ENCODE peak calls at places on chromosomes 11 and 22, in five cellular contexts. X is left lung, R is sigmoid colon, F is mammary epithelial cell, I is K562. L is an unnamed sample.

GRCh38 chr11:57493507-57494503 is 21.7 kb downstream of the SLC43A1 start:
- DNase-seq in X (peak; percentile 89), R (peak; percentile 81), F (peak; percentile 51), I (peak; percentile 76), L (peak; percentile 85)

GRCh38 chr11:113681711-113682410 is 24.2 kb downstream of the TMPRSS5 start:
- DNase-seq in X (no peak), R (no peak), F (no peak), I (peak; percentile 65), L (no peak)

GRCh38 chr11:60370811-60371297 is 7.5 kb upstream of the MS4A7 start:
- DNase-seq in X (no peak), R (no peak), F (peak; percentile 6), I (no peak), L (no peak)

GRCh38 chr11:108891909-108892511 is 227.1 kb downstream of the DDX10 start:
- DNase-seq in X (no peak), R (no peak), F (no peak), I (no peak), L (no peak)

GRCh38 chr22:23193882-23194281 is 13.6 kb downstream of the BCR start:
- DNase-seq in X (no peak), R (no peak), F (no peak), I (no peak), L (no peak)

GRCh38 chr11:114233755-114234154 is 62.4 kb upstream of the NNMT start:
- DNase-seq in X (no peak), R (no peak), F (no peak), I (no peak), L (no peak)

GRCh38 chr11:121352301-121352891 is 59.8 kb downstream of the SC5D start:
- DNase-seq in X (no peak), R (no peak), F (no peak), I (no peak), L (no peak)

GRCh38 chr11:201936-202335 is 5.3 kb downstream of the BET1L start:
- DNase-seq in X (no peak), R (no peak), F (no peak), I (no peak), L (no peak)

GRCh38 chr11:78737891-78738290 is 163.2 kb upstream of the NARS2 start:
- DNase-seq in X (no peak), R (no peak), F (no peak), I (no peak), L (no peak)

GRCh38 chr11:120031156-120031555 is 106.8 kb downstream of the TRIM29 start:
- DNase-seq in X (no peak), R (no peak), F (no peak), I (no peak), L (no peak)

GRCh38 chr11:10524471-10524870 is 16.5 kb downstream of the RNF141 start:
- DNase-seq in X (no peak), R (no peak), F (no peak), I (no peak), L (no peak)

GRCh38 chr11:61028135-61028729 is 56.8 kb downstream of the CD6 start:
- DNase-seq in X (no peak), R (peak; percentile 51), F (no peak), I (no peak), L (no peak)

GRCh38 chr22:32617271-32617670 is 142.7 kb downstream of the FBXO7 start:
- DNase-seq in X (no peak), R (no peak), F (no peak), I (no peak), L (no peak)

GRCh38 chr11:103987631-103988594 is 48.5 kb upstream of the DDI1 start:
- DNase-seq in X (no peak), R (no peak), F (no peak), I (no peak), L (no peak)

GRCh38 chr11:83004855-83005556 is 66.7 kb downstream of the RAB30 start:
- DNase-seq in X (no peak), R (no peak), F (peak; percentile 27), I (no peak), L (no peak)

GRCh38 chr11:117316197-117316961 is at the start of gene BACE1:
- DNase-seq in X (no peak), R (peak; percentile 92), F (peak; percentile 77), I (no peak), L (peak; percentile 88)

GRCh38 chr11:133895551-133895950 is 50.2 kb upstream of the SPATA19 start:
- DNase-seq in X (no peak), R (peak; percentile 34), F (no peak), I (no peak), L (no peak)

GRCh38 chr11:13316528-13316961 is 39.0 kb downstream of the BMAL1 start:
- DNase-seq in X (no peak), R (no peak), F (peak; percentile 78), I (no peak), L (peak; percentile 87)

GRCh38 chr11:111327908-111328624 is 29.7 kb downstream of the POU2AF3 start:
- DNase-seq in X (peak; percentile 82), R (peak; percentile 82), F (no peak), I (no peak), L (no peak)

GRCh38 chr11:31796523-31797226 is 14.4 kb downstream of the PAX6 start:
- DNase-seq in X (no peak), R (no peak), F (no peak), I (no peak), L (no peak)

GRCh38 chr11:134036484-134037092 is 32.3 kb upstream of the JAM3 start:
- DNase-seq in X (no peak), R (no peak), F (no peak), I (no peak), L (no peak)

GRCh38 chr22:50560034-50560433 is 2.7 kb downstream of the SYCE3 start:
- DNase-seq in X (no peak), R (no peak), F (peak; percentile 21), I (no peak), L (peak; percentile 8)

GRCh38 chr11:2987881-2988280 is 4.2 kb downstream of the NAP1L4 start:
- DNase-seq in X (no peak), R (no peak), F (no peak), I (no peak), L (no peak)

GRCh38 chr22:26949193-26949592 is 291.8 kb downstream of the MIAT start:
- DNase-seq in X (no peak), R (no peak), F (peak; percentile 11), I (no peak), L (peak; percentile 76)

GRCh38 chr11:14611939-14612338 is 31.7 kb upstream of the PDE3B start:
- DNase-seq in X (no peak), R (no peak), F (no peak), I (no peak), L (no peak)

GRCh38 chr11:3808846-3809623 is 675 bp downstream of the PGAP2 start:
- DNase-seq in X (no peak), R (no peak), F (peak; percentile 70), I (peak; percentile 79), L (peak; percentile 1)

GRCh38 chr11:119605137-119605675 is 123.8 kb downstream of the NECTIN1 start:
- DNase-seq in X (no peak), R (no peak), F (no peak), I (no peak), L (no peak)

GRCh38 chr11:1336836-1337646 is 27.6 kb upstream of the TOLLIP start:
- DNase-seq in X (peak; percentile 92), R (peak; percentile 84), F (no peak), I (peak; percentile 9), L (peak; percentile 75)

GRCh38 chr11:111329306-111330204 is 31.2 kb downstream of the POU2AF3 start:
- DNase-seq in X (no peak), R (peak; percentile 81), F (no peak), I (no peak), L (peak; percentile 78)

GRCh38 chr11:17458268-17458667 is 18.4 kb downstream of the ABCC8 start:
- DNase-seq in X (no peak), R (no peak), F (no peak), I (no peak), L (no peak)

GRCh38 chr11:77101043-77101537 is 1.6 kb upstream of the OMP start:
- DNase-seq in X (no peak), R (no peak), F (peak; percentile 23), I (peak; percentile 67), L (no peak)

GRCh38 chr11:2750601-2751522 is 51.1 kb upstream of the KCNQ1OT1 start:
- DNase-seq in X (peak; percentile 47), R (peak; percentile 59), F (no peak), I (no peak), L (peak; percentile 74)

GRCh38 chr22:19407649-19408606 is 23.6 kb downstream of the HIRA start:
- DNase-seq in X (no peak), R (peak; percentile 65), F (no peak), I (peak; percentile 90), L (no peak)
- H3K4me1 ChIP-seq in X (no peaks in the 10 kb centered on the region), R (no peaks in the 10 kb centered on the region), F (no peaks in the 10 kb centered on the region), I (peaks cover 18% of the 10 kb centered on the region), L (no peaks in the 10 kb centered on the region)

GRCh38 chr22:45689195-45689594 is 17.6 kb downstream of the ATXN10 start:
- DNase-seq in X (no peak), R (no peak), F (no peak), I (no peak), L (no peak)
- H3K4me1 ChIP-seq in X (peaks cover 29% of the 10 kb centered on the region), R (no peaks in the 10 kb centered on the region), F (peaks cover 35% of the 10 kb centered on the region), I (no peaks in the 10 kb centered on the region), L (peaks cover 8% of the 10 kb centered on the region)

DNA sequence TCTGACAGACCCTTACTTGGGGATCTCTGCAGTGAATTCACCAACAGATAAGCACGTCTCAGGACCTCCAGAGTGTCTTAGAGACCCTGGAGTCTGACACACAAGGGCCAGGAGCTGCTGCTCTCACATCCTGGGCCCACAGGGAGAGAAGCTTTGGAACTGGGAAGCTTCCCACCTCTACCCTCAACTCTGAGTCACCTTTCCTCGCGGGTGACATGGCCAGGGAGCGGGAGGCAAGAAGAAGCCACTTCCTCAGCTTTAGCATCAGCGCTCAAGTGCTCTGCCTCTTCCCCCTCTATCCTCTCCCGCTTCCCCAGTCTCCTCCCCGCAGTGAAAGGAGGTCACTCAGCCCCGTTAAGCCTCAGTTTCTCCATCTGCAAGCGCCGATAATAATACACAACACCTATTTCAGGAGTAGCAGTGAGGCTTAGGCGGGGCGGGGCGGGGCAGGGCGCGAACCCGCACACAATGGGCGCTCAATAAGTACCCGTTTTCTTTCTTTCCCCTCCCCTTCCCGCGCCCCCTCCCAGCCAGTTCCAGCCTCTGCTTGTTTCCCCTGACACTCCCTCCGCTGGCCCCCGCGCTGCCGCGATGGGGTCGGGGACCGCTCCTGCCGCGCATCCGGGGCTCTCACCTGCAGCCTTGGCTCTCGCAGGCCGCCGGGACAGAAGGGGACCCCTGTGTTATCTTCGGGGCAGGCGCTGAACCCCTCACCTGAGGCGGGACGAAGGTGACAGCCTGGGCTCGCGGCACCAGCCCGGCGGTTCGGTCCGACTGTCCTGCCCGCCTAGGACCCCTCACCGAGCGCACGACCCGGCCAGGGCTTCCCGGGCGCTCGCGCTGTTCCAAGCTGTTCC is 937 bp downstream of the GDPD5 start:
- DNase-seq in X (peak; percentile 80), R (no peak), F (no peak), I (peak; percentile 33), L (no peak)
- H3K4me1 ChIP-seq in X (peaks cover 24% of the 10 kb centered on the region), R (no peaks in the 10 kb centered on the region), F (peaks cover 10% of the 10 kb centered on the region), I (peaks cover 37% of the 10 kb centered on the region), L (no peaks in the 10 kb centered on the region)

GRCh38 chr22:35746248-35746647 is 28.6 kb downstream of the APOL5 start:
- DNase-seq in X (no peak), R (no peak), F (no peak), I (no peak), L (no peak)
- H3K4me1 ChIP-seq in X (no peaks in the 10 kb centered on the region), R (no peaks in the 10 kb centered on the region), F (peaks cover 14% of the 10 kb centered on the region), I (peaks cover 3% of the 10 kb centered on the region), L (no peaks in the 10 kb centered on the region)

GRCh38 chr11:64848214-64848778 is 3.8 kb upstream of the CDC42BPG start:
- DNase-seq in X (peak; percentile 47), R (no peak), F (no peak), I (no peak), L (no peak)
- H3K4me1 ChIP-seq in X (peaks cover 90% of the 10 kb centered on the region), R (no peaks in the 10 kb centered on the region), F (peaks cover 39% of the 10 kb centered on the region), I (peaks cover 82% of the 10 kb centered on the region), L (no peaks in the 10 kb centered on the region)

L was measured in aorta.